ENCODE peak calls at places on chromosome 7, in four cellular contexts. P is K562, F is A549, L is GM12878. M is an unnamed sample.
A peak's percentile ranks its signal among the peaks of the same experiment; 100 is the strongest.

GRCh38 chr7:50092579-50093411 is at the start of gene ZPBP:
- DNase-seq in P (peak; percentile 27), F (no peak), L (peak; percentile 30), M (peak; percentile 4)

GRCh38 chr7:70183278-70183677 is 585.0 kb downstream of the AUTS2 start:
- DNase-seq in P (no peak), F (no peak), L (no peak), M (no peak)

GRCh38 chr7:1940402-1940786 is 270.3 kb downstream of the ELFN1 start:
- DNase-seq in P (peak; percentile 58), F (no peak), L (peak; percentile 55), M (no peak)

GRCh38 chr7:27901028-27901760 is 161.2 kb downstream of the TAX1BP1 start:
- DNase-seq in P (no peak), F (no peak), L (peak; percentile 55), M (peak; percentile 68)

GRCh38 chr7:42493436-42494198 is 256.6 kb upstream of the GLI3 start:
- DNase-seq in P (peak; percentile 17), F (no peak), L (no peak), M (peak; percentile 76)

GRCh38 chr7:110801502-110801901 is 289.4 kb upstream of the LRRN3 start:
- DNase-seq in P (no peak), F (no peak), L (peak; percentile 1), M (no peak)

GRCh38 chr7:70505886-70506285 is 626.1 kb upstream of the GALNT17 start:
- DNase-seq in P (no peak), F (no peak), L (no peak), M (no peak)

GRCh38 chr7:105195891-105196290 is 181.9 kb downstream of the KMT2E start:
- DNase-seq in P (no peak), F (no peak), L (no peak), M (no peak)

GRCh38 chr7:87001214-87001613 is 58.2 kb downstream of the ELAPOR2 start:
- DNase-seq in P (no peak), F (no peak), L (no peak), M (no peak)

GRCh38 chr7:87147500-87147899 is 4.8 kb upstream of the DMTF1 start:
- DNase-seq in P (no peak), F (no peak), L (no peak), M (no peak)

GRCh38 chr7:53315986-53316385 is 280.6 kb downstream of the POM121L12 start:
- DNase-seq in P (no peak), F (no peak), L (no peak), M (no peak)

GRCh38 chr7:114789942-114790341 is 132.0 kb upstream of the MDFIC start:
- DNase-seq in P (no peak), F (no peak), L (no peak), M (peak; percentile 87)

GRCh38 chr7:78863248-78863647 is 590.2 kb downstream of the MAGI2 start:
- DNase-seq in P (no peak), F (no peak), L (no peak), M (peak; percentile 43)

GRCh38 chr7:85489498-85489897 is 302.6 kb upstream of the SEMA3D start:
- DNase-seq in P (no peak), F (no peak), L (no peak), M (peak; percentile 95)

GRCh38 chr7:130273863-130274262 is 7.2 kb downstream of the CPA2 start:
- DNase-seq in P (no peak), F (no peak), L (no peak), M (peak; percentile 68)

GRCh38 chr7:26626156-26626555 is 238.2 kb downstream of the SKAP2 start:
- DNase-seq in P (no peak), F (no peak), L (no peak), M (no peak)

GRCh38 chr7:37248396-37248836 is 200.2 kb downstream of the ELMO1 start:
- DNase-seq in P (no peak), F (no peak), L (no peak), M (no peak)

GRCh38 chr7:34198089-34198686 is 292.8 kb downstream of the BMPER start:
- DNase-seq in P (no peak), F (no peak), L (no peak), M (no peak)

GRCh38 chr7:6628045-6628444 is 9.1 kb upstream of the ZNF316 start:
- DNase-seq in P (no peak), F (no peak), L (no peak), M (no peak)

GRCh38 chr7:122532406-122533269 is 166.3 kb downstream of the RNF133 start:
- DNase-seq in P (peak; percentile 20), F (peak; percentile 23), L (no peak), M (peak; percentile 5)

GRCh38 chr7:3105856-3106255 is 62.2 kb upstream of the CARD11 start:
- DNase-seq in P (no peak), F (no peak), L (no peak), M (no peak)

GRCh38 chr7:137879357-137880158 is 32.8 kb upstream of the DGKI start:
- DNase-seq in P (no peak), F (no peak), L (no peak), M (peak; percentile 61)

GRCh38 chr7:137880432-137880831 is 33.7 kb upstream of the DGKI start:
- DNase-seq in P (no peak), F (no peak), L (no peak), M (peak; percentile 77)

GRCh38 chr7:137881607-137882260 is 35.0 kb upstream of the DGKI start:
- DNase-seq in P (no peak), F (no peak), L (no peak), M (no peak)

GRCh38 chr7:137882806-137883205 is 36.0 kb upstream of the DGKI start:
- DNase-seq in P (no peak), F (no peak), L (no peak), M (peak; percentile 50)

GRCh38 chr7:137882261-137882668 is 35.5 kb upstream of the DGKI start:
- DNase-seq in P (peak; percentile 66), F (peak; percentile 84), L (peak; percentile 43), M (peak; percentile 100)
- TF ChIP-seq ELK1 in P (no peak), F (no peak), L (no peak), M (no peak)

DNA sequence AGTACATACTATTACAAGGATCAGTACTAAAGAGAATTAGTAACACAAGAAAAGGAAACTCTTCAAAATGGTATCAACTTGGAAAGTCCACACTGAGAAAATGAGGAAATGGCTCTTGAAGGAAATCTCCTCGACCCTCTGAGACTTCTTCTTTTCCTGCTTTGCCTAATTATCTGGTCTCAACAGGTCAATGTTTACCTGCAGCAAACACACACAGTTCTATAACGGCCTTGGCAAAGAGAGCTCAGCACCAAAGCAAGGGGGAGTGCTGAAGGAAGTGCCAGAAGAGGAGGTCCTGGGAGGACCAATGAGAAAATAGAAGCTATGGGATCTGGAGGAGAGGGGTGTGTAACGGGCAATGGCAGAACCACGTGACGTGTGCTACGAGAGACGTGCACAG is 21.9 kb downstream of the CHCHD3 start:
- DNase-seq in P (no peak), F (no peak), L (no peak), M (no peak)
- TF ChIP-seq ELK1 in P (no peak), F (no peak), L (no peak), M (no peak)

DNA sequence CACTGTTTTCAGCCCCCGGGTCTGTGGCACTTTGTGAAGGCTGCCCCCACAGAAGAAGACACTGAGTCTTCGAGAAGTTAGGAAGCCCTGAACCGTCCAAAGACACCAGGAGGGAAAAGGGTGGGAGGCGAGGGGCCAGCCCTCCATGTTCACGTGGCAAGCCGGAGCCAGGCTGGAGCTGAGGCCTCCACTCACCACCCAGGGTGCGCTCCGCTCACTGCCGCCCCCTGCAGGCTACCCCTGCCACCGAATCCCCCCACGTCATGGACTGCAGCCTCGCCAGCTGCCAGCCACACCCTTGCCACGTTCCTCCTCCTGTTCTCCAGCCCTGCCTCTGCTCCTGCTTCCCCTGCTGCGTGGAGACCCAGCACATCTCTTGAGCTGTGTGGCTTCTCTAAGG is 59.0 kb upstream of the EN2 start:
- DNase-seq in P (peak; percentile 84), F (no peak), L (no peak), M (no peak)
- TF ChIP-seq ELK1 in P (no peak), F (no peak), L (no peak), M (no peak)

DNA sequence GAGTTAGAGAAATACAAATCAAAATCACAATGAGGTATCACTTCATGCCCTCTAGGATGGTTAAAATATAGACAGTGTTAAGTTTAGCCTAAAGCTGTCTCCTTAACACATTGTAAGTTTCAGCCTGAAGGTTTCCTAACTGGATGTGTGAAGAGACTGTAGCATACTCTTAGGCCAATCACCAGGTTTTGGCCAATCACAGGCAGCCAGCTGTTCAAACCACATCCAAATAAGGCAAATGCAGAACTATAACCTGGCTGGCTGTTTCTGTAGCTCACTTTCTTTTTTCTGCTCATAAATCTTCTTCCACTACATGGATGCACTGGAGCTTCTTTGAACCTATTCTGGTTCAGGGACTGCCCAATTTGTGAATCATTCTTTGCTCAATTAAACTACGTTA is 19.7 kb downstream of the ESYT2 start:
- DNase-seq in P (no peak), F (no peak), L (no peak), M (peak; percentile 45)
- TF ChIP-seq ELK1 in P (no peak), F (no peak), L (no peak), M (no peak)

GRCh38 chr7:128408709-128409434 is 910 bp downstream of the IMPDH1 start:
- DNase-seq in P (peak; percentile 25), F (no peak), L (no peak), M (peak; percentile 31)
- TF ChIP-seq ELK1 in P (no peak), F (no peak), L (no peak), M (no peak)

GRCh38 chr7:20407585-20408466 is 77.1 kb downstream of the ITGB8 start:
- DNase-seq in P (no peak), F (no peak), L (no peak), M (peak; percentile 43)

GRCh38 chr7:20412023-20412422 is 81.3 kb downstream of the ITGB8 start:
- DNase-seq in P (no peak), F (no peak), L (no peak), M (no peak)

GRCh38 chr7:20409961-20410360 is 79.3 kb downstream of the ITGB8 start:
- DNase-seq in P (no peak), F (no peak), L (no peak), M (no peak)

GRCh38 chr7:20404371-20404770 is 73.7 kb downstream of the ITGB8 start:
- DNase-seq in P (no peak), F (no peak), L (no peak), M (no peak)

DNA sequence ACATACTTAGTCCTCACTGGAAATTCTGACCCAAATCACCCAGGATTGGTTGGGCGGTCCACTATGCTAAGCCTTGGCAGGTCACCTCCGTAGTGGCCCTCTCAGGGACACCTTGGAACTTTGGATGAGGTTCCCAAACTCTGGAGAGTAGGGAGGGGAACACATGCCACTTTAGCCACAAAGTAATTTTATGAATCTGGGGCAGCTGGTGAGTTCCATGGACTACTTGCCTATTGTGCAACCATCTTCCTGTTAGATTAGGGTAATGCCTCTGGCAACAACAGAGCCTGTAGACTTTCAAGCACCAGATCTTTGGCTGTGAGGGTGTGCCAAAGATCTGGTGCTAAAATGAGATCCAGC is 77.7 kb downstream of the ITGB8 start:
- DNase-seq in P (no peak), F (no peak), L (no peak), M (peak; percentile 19)
- TF ChIP-seq ELK1 in P (no peak), F (no peak), L (no peak), M (no peak)

DNA sequence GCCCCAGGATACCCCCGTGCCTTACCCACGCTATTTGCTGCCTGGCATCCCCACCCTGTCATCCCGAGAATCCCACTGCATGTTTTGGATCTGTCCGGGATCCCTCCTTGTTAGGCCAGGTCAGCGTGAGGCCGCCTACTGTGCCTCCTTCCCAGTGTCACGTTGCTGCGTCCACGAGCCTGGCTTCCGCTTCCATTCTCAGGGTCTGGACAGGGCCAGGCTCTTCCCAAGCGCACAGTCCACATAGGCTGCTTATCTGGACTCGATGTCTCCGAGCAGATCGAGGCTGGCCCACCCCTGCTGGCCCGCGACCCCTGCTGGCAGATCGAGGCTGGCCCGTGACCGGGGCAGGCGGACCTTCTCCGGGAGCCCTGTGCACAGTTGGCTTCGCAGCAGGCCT is 27.1 kb downstream of the FOXK1 start:
- DNase-seq in P (no peak), F (no peak), L (no peak), M (no peak)
- TF ChIP-seq ELK1 in P (no peak), F (no peak), L (no peak), M (no peak)